ENCODE peak calls at places on chromosomes 3 and 15, in six cellular contexts. F is A549, E is GM23338, J is PC-3, H is keratinocyte, A is IMR-90. Z is an unnamed sample.
A peak's percentile ranks its signal among the peaks of the same experiment; 100 is the strongest.

GRCh38 chr3:169744332-169745054 is 20.4 kb downstream of the TERC start:
- DNase-seq in F (no peak), H (no peak), A (peak; percentile 22), J (peak; percentile 66), E (peak; percentile 44), Z (peak; percentile 13)

GRCh38 chr3:13654330-13655073 is 105.6 kb downstream of the FBLN2 start:
- DNase-seq in E (peak; percentile 73), A (no peak), H (no peak), F (no peak), J (no peak), Z (no peak)

GRCh38 chr3:16467368-16467767 is 46.1 kb downstream of the RFTN1 start:
- DNase-seq in H (no peak), A (no peak), F (no peak), J (no peak), E (peak; percentile 38), Z (no peak)

GRCh38 chr15:93488157-93488803 is 399.3 kb upstream of the RGMA start:
- DNase-seq in J (no peak), F (no peak), E (no peak), H (no peak), A (no peak), Z (no peak)

GRCh38 chr15:49242820-49243219 is 72.8 kb downstream of the GALK2 start:
- DNase-seq in H (no peak), A (peak; percentile 95), J (no peak), E (peak; percentile 41), F (no peak), Z (no peak)

GRCh38 chr3:165883866-165884478 is 46.7 kb upstream of the BCHE start:
- DNase-seq in A (no peak), E (no peak), J (peak; percentile 42), H (no peak), F (peak; percentile 2), Z (no peak)

GRCh38 chr3:127783166-127783565 is 39.1 kb downstream of the MGLL start:
- DNase-seq in A (no peak), H (no peak), F (no peak), E (no peak), J (no peak), Z (no peak)

GRCh38 chr3:53150247-53151085 is 10.5 kb upstream of the PRKCD start:
- DNase-seq in F (peak; percentile 22), A (peak; percentile 47), E (no peak), J (peak; percentile 96), H (no peak), Z (peak; percentile 67)

GRCh38 chr15:22258402-22259150 is 178.2 kb downstream of the OR4M2 start:
- DNase-seq in E (no peak), J (no peak), H (no peak), A (no peak), F (peak; percentile 49), Z (no peak)

GRCh38 chr3:157336252-157337009 is 100.2 kb upstream of the PTX3 start:
- DNase-seq in A (peak; percentile 37), J (peak; percentile 89), E (no peak), F (peak; percentile 30), H (no peak), Z (no peak)

GRCh38 chr3:55624238-55624637 is 137.1 kb upstream of the WNT5A start:
- DNase-seq in F (no peak), E (no peak), J (peak; percentile 85), A (peak; percentile 61), H (peak; percentile 84), Z (peak; percentile 97)

GRCh38 chr3:72270072-72270611 is 485.2 kb upstream of the PROK2 start:
- DNase-seq in A (peak; percentile 96), H (peak; percentile 4), F (peak; percentile 67), E (no peak), J (peak; percentile 72), Z (peak; percentile 67)

GRCh38 chr15:56099311-56099710 is 105.9 kb upstream of the NEDD4 start:
- DNase-seq in J (no peak), A (no peak), F (no peak), H (no peak), E (no peak), Z (no peak)

GRCh38 chr3:58236527-58237237 is 910 bp upstream of the ABHD6 start:
- DNase-seq in F (no peak), A (no peak), J (peak; percentile 8), H (no peak), E (peak; percentile 75), Z (no peak)

GRCh38 chr3:172367205-172368105 is 80.8 kb downstream of the GHSR start:
- DNase-seq in A (peak; percentile 70), E (no peak), J (no peak), F (no peak), H (no peak), Z (no peak)

GRCh38 chr3:121660356-121661171 is at the start of gene HCLS1:
- DNase-seq in J (no peak), H (no peak), A (no peak), E (peak; percentile 12), F (no peak), Z (no peak)

GRCh38 chr15:95291878-95292472 is 1038.5 kb upstream of the NR2F2 start:
- DNase-seq in F (peak; percentile 63), J (peak; percentile 68), A (peak; percentile 56), H (no peak), E (peak; percentile 79), Z (peak; percentile 27)

GRCh38 chr3:149713730-149714654 is 38.3 kb downstream of the COMMD2 start:
- DNase-seq in E (no peak), J (no peak), A (no peak), H (no peak), F (no peak), Z (no peak)

GRCh38 chr15:37117030-37117429 is 16.7 kb upstream of the MEIS2 start:
- DNase-seq in F (no peak), H (no peak), A (no peak), J (no peak), E (no peak), Z (no peak)

GRCh38 chr3:72154391-72155300 is 369.7 kb upstream of the PROK2 start:
- DNase-seq in A (peak; percentile 11), E (no peak), H (no peak), J (no peak), F (no peak), Z (no peak)

GRCh38 chr3:52196977-52197376 is 983 bp upstream of the ALAS1 start:
- DNase-seq in H (no peak), F (peak; percentile 35), A (no peak), J (peak; percentile 25), E (no peak), Z (no peak)

GRCh38 chr3:44045476-44046275 is 196.0 kb upstream of the TOPAZ1 start:
- DNase-seq in F (no peak), A (no peak), J (peak; percentile 12), H (no peak), E (no peak), Z (peak; percentile 41)

GRCh38 chr3:7188551-7188950 is 327.6 kb downstream of the GRM7 start:
- DNase-seq in E (no peak), H (no peak), J (no peak), A (no peak), F (no peak), Z (peak; percentile 71)

GRCh38 chr15:40481671-40482070 is 10.9 kb downstream of the CHST14 start:
- DNase-seq in H (no peak), J (no peak), E (no peak), A (no peak), F (no peak), Z (no peak)
- TF ChIP-seq CTCF in H (no peak), J (no peak), E (no peak), A (no peak), F (no peak), Z (no peak)

DNA sequence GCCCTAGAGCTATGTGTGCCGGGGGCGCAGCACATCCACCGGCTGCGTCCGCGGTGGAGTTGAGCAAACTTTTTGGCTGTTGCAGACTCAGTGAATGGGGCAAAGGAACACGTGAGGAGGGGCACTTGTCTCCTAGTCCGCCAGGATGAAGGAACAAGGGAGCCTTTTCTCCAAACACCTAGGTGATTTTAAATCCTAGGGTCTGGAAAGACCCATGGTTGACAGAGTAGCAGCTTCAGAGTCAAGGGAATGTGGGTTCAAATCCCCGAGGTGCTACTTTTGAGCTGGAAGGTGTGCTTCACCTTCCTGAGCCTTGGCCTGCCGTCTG is 648 bp downstream of the ACAN start:
- DNase-seq in H (no peak), F (no peak), A (no peak), J (no peak), E (peak; percentile 70), Z (no peak)
- H3K4me2 ChIP-seq in H (no peak overlapping the region), F (peak overlapping the region; percentile 78), A (no peak overlapping the region), J (no peak overlapping the region), E (peak overlapping the region; percentile 91), Z (peak overlapping the region; percentile 78)

DNA sequence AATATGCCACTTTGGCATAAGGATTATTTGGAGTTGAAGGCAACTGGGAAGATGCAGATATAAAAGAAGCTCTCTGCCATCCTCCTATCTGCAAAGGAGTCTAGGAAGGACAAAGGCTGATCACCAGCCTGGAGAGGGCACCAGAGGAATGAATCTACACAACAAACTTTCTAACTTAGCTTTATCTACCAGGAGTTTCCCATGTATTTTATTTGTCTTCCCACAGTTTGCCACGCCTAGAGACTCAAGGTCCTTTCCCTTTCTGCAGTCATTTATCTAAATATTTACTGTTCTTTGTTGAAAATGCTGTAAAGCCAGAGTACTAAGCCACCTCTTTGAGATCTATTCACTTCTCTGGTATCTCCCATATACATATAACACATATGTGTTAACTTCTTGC is 32.2 kb downstream of the GPR176 start:
- DNase-seq in J (peak; percentile 76), E (peak; percentile 72), F (peak; percentile 50), H (no peak), A (peak; percentile 50), Z (peak; percentile 65)
- TF ChIP-seq CTCF in J (peak; percentile 78), E (peak; percentile 47), F (peak; percentile 32), H (peak; percentile 48), A (peak; percentile 44), Z (peak; percentile 64)

DNA sequence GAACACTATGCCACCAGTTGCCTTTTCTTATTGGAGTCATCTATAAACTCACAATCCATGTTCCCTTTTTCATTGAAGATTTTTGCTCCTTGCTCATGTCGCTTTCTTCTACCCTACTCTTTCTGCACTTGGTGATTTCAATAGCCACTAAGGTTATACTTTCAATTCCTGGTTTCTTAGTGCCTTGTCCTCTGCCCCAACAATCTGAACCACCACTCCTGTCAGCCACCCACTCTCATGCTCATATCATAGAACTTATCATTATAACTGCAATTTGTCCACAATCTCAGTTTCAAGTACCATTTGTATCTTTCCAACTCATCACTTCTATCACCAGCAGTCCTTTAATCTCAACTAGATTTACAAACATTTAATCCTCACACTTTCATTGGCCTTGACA is 10.0 kb upstream of the GRAMD1C start:
- DNase-seq in H (no peak), A (no peak), E (no peak), F (no peak), J (no peak), Z (no peak)
- H3K4me2 ChIP-seq in H (no peak overlapping the region), A (no peak overlapping the region), E (no peak overlapping the region), F (no peak overlapping the region), J (no peak overlapping the region), Z (no peak overlapping the region)

DNA sequence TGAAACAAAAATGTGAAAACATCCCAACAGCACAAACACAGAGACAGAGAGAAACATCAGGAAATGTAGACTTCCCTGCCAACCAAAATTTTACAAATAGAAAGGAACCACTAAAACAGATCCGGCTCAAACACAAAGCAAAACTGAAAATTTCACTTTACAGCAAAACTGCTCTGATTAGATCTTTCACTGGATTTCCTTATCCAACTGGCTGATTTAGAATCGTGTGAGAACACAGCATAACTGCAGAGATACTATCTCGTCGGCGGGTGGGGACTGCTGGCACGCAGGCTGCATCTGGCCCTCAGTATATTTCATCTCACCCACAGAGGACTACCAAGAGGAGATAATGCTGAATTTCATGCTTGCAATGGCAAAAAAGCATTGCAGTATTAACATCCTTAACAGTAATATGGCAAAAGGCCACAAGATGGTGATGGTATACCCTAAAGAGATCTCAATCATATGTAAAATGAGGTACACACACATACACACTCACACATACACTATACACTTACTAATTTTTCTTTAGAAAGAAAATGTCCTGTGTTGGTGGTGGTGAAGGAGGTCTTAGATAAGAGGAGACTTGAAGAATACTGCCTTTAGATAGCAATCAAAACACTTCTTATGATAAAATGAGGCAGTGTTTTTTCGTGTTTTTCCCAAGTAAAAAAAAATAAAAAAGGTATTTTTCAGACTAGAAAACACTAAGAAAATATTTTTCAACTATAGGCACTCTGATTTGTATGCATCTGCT is 10.6 kb upstream of the LEO1 start:
- DNase-seq in F (peak; percentile 89), E (peak; percentile 47), H (no peak), J (peak; percentile 76), A (peak; percentile 82), Z (peak; percentile 76)
- TF ChIP-seq CTCF in F (peak; percentile 97), E (peak; percentile 56), H (peak; percentile 44), J (peak; percentile 72), A (peak; percentile 82), Z (peak; percentile 63)